ENCODE peak calls at places on chromosomes 6 and 20, in five cellular contexts. D is NCI-H1694 treated with DMSO at 0.1 percent for 48 hours, Z is NCI-H2081, X is A172, S is T-cell. V is an unnamed sample.

GRCh38 chr6:44925100-44925739 is 402.9 kb upstream of the RUNX2 start:
- DNase-seq in D (no peak), Z (peak; percentile 94), X (no peak), S (peak; percentile 19), V (no peak)

GRCh38 chr20:62409935-62410741 is 3.1 kb upstream of the CABLES2 start:
- DNase-seq in D (peak; percentile 24), Z (peak; percentile 54), X (peak; percentile 65), S (peak; percentile 33), V (peak; percentile 88)

GRCh38 chr6:155154158-155154830 is 109.5 kb upstream of the CLDN20 start:
- DNase-seq in D (peak; percentile 62), Z (peak; percentile 86), X (peak; percentile 81), S (no peak), V (no peak)

GRCh38 chr6:1618305-1619105 is 8.8 kb downstream of the FOXC1 start:
- DNase-seq in D (no peak), Z (no peak), X (no peak), S (no peak), V (peak; percentile 54)

GRCh38 chr6:3751730-3752537 is 421 bp upstream of the PXDC1 start:
- DNase-seq in D (peak; percentile 43), Z (peak; percentile 46), X (peak; percentile 67), S (peak; percentile 52), V (peak; percentile 92)

GRCh38 chr6:159100789-159101182 is 56.0 kb upstream of the TAGAP start:
- DNase-seq in D (no peak), Z (no peak), X (no peak), S (no peak), V (peak; percentile 46)

GRCh38 chr6:154502564-154502963 is 7.9 kb downstream of the CNKSR3 start:
- DNase-seq in D (no peak), Z (no peak), X (no peak), S (no peak), V (no peak)

GRCh38 chr20:50715694-50716093 is 15.7 kb upstream of the PARD6B start:
- DNase-seq in D (no peak), Z (no peak), X (no peak), S (no peak), V (no peak)

GRCh38 chr6:87702589-87702945 is 534 bp upstream of the AKIRIN2 start:
- DNase-seq in D (no peak), Z (peak; percentile 30), X (peak; percentile 49), S (no peak), V (no peak)

GRCh38 chr6:125406771-125407170 is 105.0 kb upstream of the HDDC2 start:
- DNase-seq in D (peak; percentile 27), Z (no peak), X (no peak), S (no peak), V (no peak)

GRCh38 chr6:106084106-106084963 is 1.8 kb upstream of the PRDM1 start:
- DNase-seq in D (peak; percentile 55), Z (peak; percentile 48), X (no peak), S (no peak), V (peak; percentile 89)

GRCh38 chr20:44993343-44993742 is 27.0 kb downstream of the STK4 start:
- DNase-seq in D (no peak), Z (no peak), X (peak; percentile 24), S (no peak), V (no peak)

GRCh38 chr6:35038076-35038475 is 103.1 kb downstream of the TCP11 start:
- DNase-seq in D (no peak), Z (no peak), X (peak; percentile 12), S (no peak), V (no peak)

GRCh38 chr20:32619586-32619985 is 34.5 kb upstream of the NOL4L start:
- DNase-seq in D (no peak), Z (no peak), X (no peak), S (no peak), V (peak; percentile 63)

GRCh38 chr20:59820204-59821041 is 113.0 kb downstream of the SYCP2 start:
- DNase-seq in D (no peak), Z (peak; percentile 26), X (no peak), S (no peak), V (peak; percentile 31)

GRCh38 chr6:66103954-66104353 is 396.9 kb upstream of the EYS start:
- DNase-seq in D (no peak), Z (no peak), X (peak; percentile 19), S (no peak), V (no peak)